ENCODE peak calls at places on chromosomes 16 and 17, in nine cellular contexts. O is neural progenitor cell, A is HFF-Myc, R is tibial artery, N is BE2C, M is heart right ventricle, L is OCI-LY7, Q is colonic mucosa, U is thoracic aorta. T is an unnamed sample.

GRCh38 chr17:79009397-79010303 is at the start of gene CANT1:
- DNase-seq in A (no peak), L (peak), R (peak), U (no peak), O (peak), N (peak), Q (peak), M (peak), T (no peak)

GRCh38 chr16:53415504-53415903 is 18.8 kb upstream of the RBL2 start:
- DNase-seq in N (no peak), Q (no peak), L (no peak), A (no peak), O (peak), M (no peak), U (no peak), R (no peak), T (no peak)

GRCh38 chr17:37568350-37569053 is 40.7 kb downstream of the SYNRG start:
- DNase-seq in L (no peak), Q (no peak), A (no peak), R (no peak), O (no peak), N (no peak), M (no peak), U (no peak), T (no peak)

GRCh38 chr16:3609895-3610697 is 1.3 kb downstream of the SLX4 start:
- DNase-seq in U (no peak), L (peak), O (no peak), R (no peak), N (no peak), M (no peak), Q (no peak), A (no peak), T (no peak)

GRCh38 chr17:62780951-62781350 is 27.2 kb downstream of the MARCHF10 start:
- DNase-seq in L (no peak), M (no peak), U (no peak), A (no peak), O (no peak), Q (no peak), R (no peak), N (no peak), T (no peak)

GRCh38 chr17:80931421-80932265 is 60.0 kb upstream of the CHMP6 start:
- DNase-seq in L (no peak), N (no peak), Q (no peak), U (no peak), R (no peak), A (peak), O (peak), M (no peak), T (peak)

GRCh38 chr17:50477976-50478375 is 684 bp upstream of the RSAD1 start:
- DNase-seq in R (no peak), M (no peak), A (no peak), O (no peak), Q (no peak), U (no peak), L (no peak), N (no peak), T (no peak)

GRCh38 chr16:49743206-49743470 is 112.8 kb downstream of the ZNF423 start:
- DNase-seq in Q (no peak), R (no peak), U (no peak), O (no peak), N (no peak), L (no peak), M (no peak), A (no peak), T (no peak)

GRCh38 chr16:82281544-82281943 is 111.5 kb upstream of the MPHOSPH6 start:
- DNase-seq in N (no peak), A (no peak), L (no peak), Q (no peak), O (no peak), R (no peak), U (no peak), M (no peak), T (no peak)

GRCh38 chr17:6755731-6756184 is at the start of gene XAF1:
- DNase-seq in O (no peak), N (no peak), L (peak), U (no peak), Q (peak), A (no peak), M (peak), R (peak), T (peak)

GRCh38 chr17:59027750-59028149 is 78.9 kb downstream of the TRIM37 start:
- DNase-seq in U (no peak), L (no peak), O (no peak), N (no peak), Q (no peak), M (no peak), A (no peak), R (no peak), T (no peak)

GRCh38 chr16:15919331-15919730 is 30.1 kb upstream of the ABCC1 start:
- DNase-seq in R (no peak), A (no peak), O (no peak), L (no peak), N (no peak), Q (no peak), U (no peak), M (no peak), T (no peak)

GRCh38 chr17:66848496-66848895 is 13.6 kb downstream of the CACNG5 start:
- DNase-seq in Q (no peak), O (no peak), M (no peak), L (no peak), A (no peak), U (no peak), N (no peak), R (no peak), T (no peak)

GRCh38 chr17:66850692-66851091 is 15.8 kb downstream of the CACNG5 start:
- DNase-seq in Q (no peak), N (no peak), R (no peak), L (no peak), U (no peak), A (no peak), M (no peak), O (no peak), T (no peak)

GRCh38 chr17:66849136-66849655 is 14.3 kb downstream of the CACNG5 start:
- DNase-seq in O (no peak), R (no peak), N (no peak), A (no peak), M (no peak), L (no peak), Q (no peak), U (no peak), T (no peak)

GRCh38 chr17:66849851-66850580 is 15.1 kb downstream of the CACNG5 start:
- DNase-seq in M (no peak), R (no peak), O (no peak), N (no peak), A (no peak), L (no peak), Q (no peak), U (no peak), T (no peak)

DNA sequence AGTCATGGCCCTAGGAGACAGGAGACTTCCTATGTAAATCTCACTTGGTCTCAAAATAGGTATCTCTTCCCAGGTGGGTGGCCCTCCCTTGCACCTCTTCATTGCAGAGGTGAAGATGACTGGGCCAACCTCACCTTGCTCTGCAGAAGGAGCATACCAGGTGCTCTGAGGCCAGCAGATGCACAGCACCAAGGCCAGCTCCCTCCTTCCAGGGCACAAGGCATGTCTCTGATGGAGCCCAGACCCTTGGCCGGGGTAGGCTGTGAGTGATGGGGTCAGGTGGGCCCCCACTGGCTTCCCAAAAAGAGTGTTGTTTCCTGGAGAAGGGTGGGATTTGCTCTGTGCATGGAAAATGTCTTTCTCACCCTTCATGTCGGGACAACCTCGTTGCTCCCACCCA is 12.8 kb downstream of the CACNG5 start:
- DNase-seq in N (no peak), R (no peak), A (no peak), O (no peak), L (no peak), M (no peak), U (no peak), Q (no peak), T (no peak)
- TF ChIP-seq CTCF in N (no peak), R (no peak), A (no peak), O (no peak), L (no peak), M (no peak), U (no peak), Q (no peak), T (no peak)

GRCh38 chr17:69358688-69359596 is 32.0 kb upstream of the ABCA5 start:
- DNase-seq in N (no peak), L (peak), U (no peak), R (no peak), M (no peak), A (no peak), Q (no peak), O (peak), T (no peak)
- TF ChIP-seq CTCF in N (peak), L (peak), U (no peak), R (no peak), M (no peak), A (peak), Q (no peak), O (peak), T (no peak)

DNA sequence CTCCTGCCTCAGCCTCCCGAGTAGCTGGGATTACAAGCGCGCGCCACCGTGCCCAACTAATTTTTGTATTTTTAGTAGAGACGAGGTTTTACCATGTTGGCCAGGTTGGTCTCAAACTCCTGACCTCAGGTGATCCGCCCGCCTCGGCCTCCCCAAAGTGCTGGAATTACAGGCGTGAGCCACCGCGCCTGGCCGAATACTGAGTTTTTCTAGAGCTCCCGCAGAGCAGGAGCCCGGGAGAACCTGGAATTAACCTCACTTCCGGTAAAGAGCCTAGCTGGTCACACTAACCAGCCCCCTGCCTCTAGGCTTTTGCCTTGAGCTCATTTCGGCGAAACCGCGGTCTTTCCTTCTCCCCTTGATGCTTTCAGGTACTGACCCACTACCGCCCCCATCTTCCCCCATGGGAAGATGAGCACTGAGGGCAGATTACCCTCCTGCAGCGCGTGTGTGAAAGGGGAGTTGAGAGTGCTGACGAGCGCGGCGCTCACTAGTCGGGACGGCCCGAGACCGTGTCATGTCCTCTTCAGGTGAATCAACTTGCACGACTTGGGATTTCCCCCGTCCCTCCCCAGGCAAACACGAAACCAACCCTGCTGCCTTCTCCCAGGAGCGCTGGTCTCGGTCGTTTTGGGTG is 743 bp upstream of the NEK8 start:
- DNase-seq in R (peak), O (peak), U (no peak), L (peak), M (peak), A (no peak), N (peak), Q (peak), T (no peak)
- TF ChIP-seq CTCF in R (no peak), O (peak), U (no peak), L (peak), M (peak), A (peak), N (peak), Q (no peak), T (peak)

DNA sequence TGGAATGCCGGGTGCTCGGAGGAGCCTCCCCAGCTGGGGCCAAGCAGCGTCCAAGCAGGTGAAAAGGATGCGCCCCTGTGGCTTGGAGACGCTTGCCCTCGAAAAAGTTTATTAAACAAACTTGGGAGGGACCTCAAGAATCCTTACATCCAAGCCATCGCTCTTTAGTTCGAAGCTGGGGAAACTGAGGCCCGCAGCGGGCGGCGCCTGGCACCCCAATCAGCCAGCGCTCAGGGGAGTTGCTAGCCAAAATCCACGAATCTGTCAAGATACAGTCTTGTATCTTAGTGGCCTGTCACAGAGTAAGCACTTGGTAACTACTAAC is 553 bp upstream of the B9D1 start:
- DNase-seq in N (no peak), U (no peak), Q (no peak), O (no peak), A (no peak), R (no peak), M (no peak), L (no peak), T (no peak)
- TF ChIP-seq CTCF in N (no peak), U (peak), Q (no peak), O (no peak), A (no peak), R (no peak), M (no peak), L (peak), T (no peak)